ENCODE peak calls at places on chromosomes 13 and 19, in nine cellular contexts. T is HEK293T, M is GM12865, S is T-helper 9 cell, B is EH, V is HTR-8/SVneo, F is sigmoid colon, Q is fibroblast of mammary gland, A is renal cortical epithelial cell. W is an unnamed sample.
A peak's percentile ranks its signal among the peaks of the same experiment; 100 is the strongest.

GRCh38 chr13:94708971-94709614 is 3.3 kb downstream of the SOX21 start:
- DNase-seq in Q (no peak), V (no peak), F (no peak), T (no peak), M (no peak), B (no peak), A (no peak), S (no peak), W (no peak)

GRCh38 chr19:41995959-41996797 is 2.1 kb upstream of the ATP1A3 start:
- DNase-seq in B (no peak), S (no peak), A (no peak), T (peak; percentile 38), Q (no peak), M (peak; percentile 34), V (no peak), F (no peak), W (no peak)

GRCh38 chr13:99867535-99868271 is 103.9 kb downstream of the ZIC5 start:
- DNase-seq in V (no peak), T (no peak), M (no peak), S (no peak), A (no peak), Q (no peak), F (no peak), B (no peak), W (no peak)

GRCh38 chr19:19597809-19598306 is 20.6 kb downstream of the PBX4 start:
- DNase-seq in Q (no peak), M (peak; percentile 95), T (no peak), F (no peak), S (peak; percentile 32), B (no peak), A (no peak), V (no peak), W (no peak)

GRCh38 chr13:98977568-98978270 is at the start of gene DOCK9:
- DNase-seq in A (peak; percentile 78), V (peak; percentile 32), B (peak; percentile 79), T (no peak), S (no peak), Q (peak; percentile 66), F (peak; percentile 76), M (no peak), W (no peak)

GRCh38 chr13:77325371-77325941 is 1.4 kb downstream of the MYCBP2 start:
- DNase-seq in M (peak; percentile 44), S (no peak), B (peak; percentile 28), V (no peak), T (no peak), F (no peak), Q (no peak), A (no peak), W (no peak)

GRCh38 chr19:15758379-15758778 is 20.6 kb downstream of the OR10H3 start:
- DNase-seq in T (no peak), Q (no peak), F (no peak), V (no peak), A (no peak), M (no peak), B (no peak), S (no peak), W (no peak)

GRCh38 chr13:66803759-66804456 is 426.2 kb downstream of the PCDH9 start:
- DNase-seq in M (no peak), S (no peak), F (no peak), T (peak; percentile 58), V (no peak), B (no peak), A (no peak), Q (peak; percentile 38), W (no peak)

GRCh38 chr13:94415484-94415883 is 64.0 kb downstream of the DCT start:
- DNase-seq in A (no peak), T (no peak), M (no peak), V (no peak), F (no peak), Q (no peak), S (no peak), B (no peak), W (no peak)

GRCh38 chr13:83220241-83220640 is 662.0 kb downstream of the SLITRK1 start:
- DNase-seq in M (no peak), B (no peak), Q (peak; percentile 30), A (no peak), T (no peak), V (no peak), S (no peak), F (no peak), W (no peak)

GRCh38 chr19:46602392-46603194 is 1.5 kb downstream of the CALM3 start:
- DNase-seq in S (no peak), F (peak; percentile 62), T (peak; percentile 10), V (no peak), M (no peak), B (peak; percentile 38), Q (no peak), A (no peak), W (no peak)

GRCh38 chr13:24141333-24141910 is 19.1 kb upstream of the SPATA13 start:
- DNase-seq in M (no peak), V (no peak), B (peak; percentile 63), T (no peak), F (no peak), A (no peak), Q (no peak), S (no peak), W (no peak)

GRCh38 chr19:45187421-45188100 is 9.0 kb downstream of the BLOC1S3 start:
- DNase-seq in F (no peak), B (no peak), Q (no peak), A (peak; percentile 25), V (peak; percentile 47), T (peak; percentile 67), S (no peak), M (peak; percentile 68), W (no peak)

GRCh38 chr19:9622531-9622930 is 1.5 kb upstream of the ZNF561 start:
- DNase-seq in S (no peak), B (peak; percentile 52), A (peak; percentile 48), M (no peak), T (no peak), V (no peak), Q (no peak), F (no peak), W (no peak)

GRCh38 chr13:98890920-98891319 is 86.9 kb downstream of the DOCK9 start:
- DNase-seq in F (no peak), V (no peak), M (no peak), T (no peak), Q (no peak), A (no peak), S (no peak), B (no peak), W (no peak)

GRCh38 chr19:31875550-31875949 is 469.9 kb upstream of the ZNF507 start:
- DNase-seq in B (no peak), V (no peak), Q (no peak), M (no peak), F (no peak), A (no peak), T (no peak), S (no peak), W (no peak)

GRCh38 chr13:27053235-27053884 is 118.3 kb downstream of the USP12 start:
- DNase-seq in S (no peak), A (no peak), Q (no peak), B (no peak), T (no peak), V (no peak), M (no peak), F (no peak), W (no peak)

GRCh38 chr13:93948523-93948922 is 531.0 kb downstream of the DCT start:
- DNase-seq in F (no peak), A (no peak), B (no peak), T (no peak), Q (no peak), M (no peak), V (no peak), S (no peak), W (no peak)

GRCh38 chr19:47215581-47215980 is 15.4 kb downstream of the BBC3 start:
- DNase-seq in S (no peak), Q (no peak), B (no peak), F (no peak), M (no peak), V (no peak), A (no peak), T (no peak), W (no peak)

GRCh38 chr13:50850445-50850844 is 7.0 kb upstream of the DLEU7 start:
- DNase-seq in M (no peak), Q (no peak), S (no peak), B (no peak), F (no peak), T (no peak), A (no peak), V (no peak), W (no peak)

GRCh38 chr19:48344892-48345291 is 18.8 kb downstream of the TMEM143 start:
- DNase-seq in T (peak; percentile 50), S (no peak), Q (no peak), F (no peak), M (no peak), B (no peak), V (no peak), A (no peak), W (no peak)

GRCh38 chr19:28608292-28608691 is 604.7 kb downstream of the UQCRFS1 start:
- DNase-seq in Q (no peak), A (no peak), M (no peak), V (no peak), T (no peak), F (no peak), B (no peak), S (no peak), W (no peak)